ENCODE peak calls at places on chromosomes 12 and 14, in ten cellular contexts. H is GM23338, X is hepatocyte, M is H9, G is GM12865, K is AG10803, B is DND-41, C is pancreas, S is brain microvascular endothelial cell, E is foreskin fibroblast. L is an unnamed sample.

GRCh38 chr12:88432536-88433462 is 147.5 kb downstream of the KITLG start:
- DNase-seq in H (no peak), X (no peak), M (no peak), G (no peak), K (peak; percentile 62), B (no peak), C (no peak), S (no peak), E (peak; percentile 71), L (no peak)

GRCh38 chr12:28240853-28241252 is 50.6 kb downstream of the CCDC91 start:
- DNase-seq in H (no peak), X (no peak), M (no peak), G (no peak), K (no peak), B (no peak), C (no peak), S (no peak), E (no peak), L (no peak)

GRCh38 chr12:51434305-51434704 is 9.7 kb downstream of the SLC4A8 start:
- DNase-seq in H (no peak), X (no peak), M (no peak), G (no peak), K (no peak), B (no peak), C (no peak), S (no peak), E (no peak), L (no peak)

GRCh38 chr14:42224053-42224888 is 617.6 kb downstream of the LRFN5 start:
- DNase-seq in H (peak; percentile 89), X (peak; percentile 80), M (peak; percentile 61), G (peak; percentile 47), K (peak; percentile 54), B (peak; percentile 44), C (peak; percentile 63), S (peak; percentile 56), E (peak; percentile 68), L (no peak)

GRCh38 chr14:87940382-87940781 is 52.6 kb downstream of the GALC start:
- DNase-seq in H (no peak), X (no peak), M (no peak), G (peak; percentile 64), K (no peak), B (no peak), C (no peak), S (no peak), E (no peak), L (no peak)

GRCh38 chr12:123532021-123532420 is 1.5 kb downstream of the RILPL1 start:
- DNase-seq in H (no peak), X (no peak), M (no peak), G (peak; percentile 55), K (peak; percentile 27), B (peak; percentile 54), C (no peak), S (no peak), E (peak; percentile 10), L (no peak)

GRCh38 chr14:104894331-104895206 is 29.5 kb downstream of the CEP170B start:
- DNase-seq in H (no peak), X (peak; percentile 4), M (no peak), G (peak; percentile 0), K (no peak), B (no peak), C (peak; percentile 38), S (no peak), E (no peak), L (no peak)

GRCh38 chr12:89707992-89708792 is 446 bp downstream of the ATP2B1 start:
- DNase-seq in H (peak; percentile 54), X (peak; percentile 59), M (peak; percentile 46), G (peak; percentile 56), K (no peak), B (peak; percentile 47), C (peak; percentile 49), S (peak; percentile 14), E (no peak), L (no peak)

GRCh38 chr14:28773917-28774691 is 7.5 kb downstream of the FOXG1 start:
- DNase-seq in H (peak; percentile 94), X (peak; percentile 37), M (peak; percentile 90), G (peak; percentile 55), K (peak; percentile 40), B (no peak), C (no peak), S (no peak), E (peak; percentile 59), L (no peak)

GRCh38 chr12:94531196-94531720 is 71.6 kb upstream of the CEP83 start:
- DNase-seq in H (no peak), X (no peak), M (no peak), G (no peak), K (no peak), B (no peak), C (no peak), S (no peak), E (no peak), L (no peak)

GRCh38 chr12:105733579-105733978 is 403.1 kb downstream of the C12orf75 start:
- DNase-seq in H (no peak), X (no peak), M (no peak), G (no peak), K (no peak), B (no peak), C (no peak), S (no peak), E (no peak), L (no peak)

GRCh38 chr12:120978296-120979219 is at the start of gene HNF1A:
- DNase-seq in H (peak; percentile 16), X (peak; percentile 81), M (no peak), G (no peak), K (no peak), B (no peak), C (peak; percentile 70), S (no peak), E (no peak), L (no peak)

GRCh38 chr12:31961137-31961536 is 1.9 kb downstream of the RESF1 start:
- DNase-seq in H (no peak), X (no peak), M (no peak), G (no peak), K (no peak), B (peak; percentile 25), C (no peak), S (no peak), E (no peak), L (no peak)

GRCh38 chr12:6632026-6632978 is 3.5 kb downstream of the LPAR5 start:
- DNase-seq in H (no peak), X (peak; percentile 49), M (no peak), G (peak; percentile 92), K (no peak), B (peak; percentile 80), C (no peak), S (no peak), E (no peak), L (no peak)

GRCh38 chr12:52870361-52871290 is 21.8 kb upstream of the KRT78 start:
- DNase-seq in H (peak; percentile 85), X (peak; percentile 74), M (peak; percentile 88), G (peak; percentile 54), K (no peak), B (peak; percentile 63), C (peak; percentile 60), S (peak; percentile 34), E (no peak), L (no peak)
- TF ChIP-seq CTCF in H (peak; percentile 87), X (peak; percentile 65), M (peak; percentile 97), G (peak; percentile 78), K (peak; percentile 67), B (peak; percentile 84), C (peak; percentile 59), S (peak; percentile 89), E (peak; percentile 59), L (peak; percentile 56)

GRCh38 chr12:131836193-131836592 is 8.0 kb downstream of the MMP17 start:
- DNase-seq in H (no peak), X (peak; percentile 18), M (no peak), G (no peak), K (no peak), B (peak; percentile 21), C (no peak), S (no peak), E (no peak), L (no peak)
- TF ChIP-seq CTCF in H (peak; percentile 16), X (peak; percentile 58), M (no peak), G (peak; percentile 28), K (peak; percentile 50), B (peak; percentile 52), C (no peak), S (peak; percentile 59), E (peak; percentile 46), L (peak; percentile 13)

DNA sequence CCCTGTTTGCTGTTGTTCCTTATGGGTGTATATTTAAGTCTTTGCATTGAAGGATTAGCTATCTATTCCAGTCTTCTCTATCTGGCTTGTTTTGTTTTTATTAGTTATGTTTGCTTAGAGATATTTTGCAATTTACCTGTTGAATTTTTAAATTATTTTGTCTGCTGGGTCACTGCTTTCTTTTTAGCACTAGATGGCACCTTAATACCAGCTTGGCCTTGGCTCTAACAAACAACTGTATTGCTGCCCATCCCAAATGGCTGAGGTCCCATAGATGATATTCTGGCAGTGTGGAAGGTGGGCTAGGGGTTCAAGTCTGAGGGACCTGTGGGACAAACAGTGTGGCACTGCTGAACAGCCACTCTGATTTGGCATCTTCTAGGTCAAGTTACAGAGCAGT is 144.0 kb upstream of the FBXO33 start:
- DNase-seq in H (peak; percentile 44), X (no peak), M (peak; percentile 25), G (no peak), K (no peak), B (no peak), C (no peak), S (no peak), E (no peak), L (no peak)
- TF ChIP-seq CTCF in H (peak; percentile 57), X (no peak), M (peak; percentile 60), G (no peak), K (no peak), B (peak; percentile 36), C (no peak), S (no peak), E (no peak), L (no peak)

DNA sequence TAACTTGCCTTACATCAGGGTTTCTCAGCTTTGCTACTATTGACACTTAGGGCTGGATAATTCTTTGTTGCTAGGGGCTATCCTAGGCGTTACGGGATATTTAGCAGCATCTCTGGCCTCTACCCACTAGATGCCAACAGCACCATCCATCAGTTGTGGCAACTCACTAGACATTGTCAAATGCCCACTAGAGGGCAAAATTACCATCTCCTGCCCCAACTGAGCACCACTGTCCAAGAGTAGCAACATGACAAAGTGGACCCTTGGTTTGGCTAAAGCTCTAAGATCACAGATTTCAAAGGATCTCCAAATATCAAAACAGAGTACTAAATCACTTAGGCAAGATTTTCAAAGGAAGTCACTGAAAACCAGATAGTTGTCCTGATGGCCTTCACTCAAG is 251.7 kb upstream of the TBX3 start:
- DNase-seq in H (peak; percentile 16), X (no peak), M (no peak), G (peak; percentile 6), K (no peak), B (no peak), C (no peak), S (no peak), E (no peak), L (no peak)
- TF ChIP-seq CTCF in H (peak; percentile 33), X (no peak), M (peak; percentile 41), G (peak; percentile 11), K (peak; percentile 8), B (peak; percentile 16), C (no peak), S (peak; percentile 36), E (peak; percentile 7), L (peak; percentile 21)

DNA sequence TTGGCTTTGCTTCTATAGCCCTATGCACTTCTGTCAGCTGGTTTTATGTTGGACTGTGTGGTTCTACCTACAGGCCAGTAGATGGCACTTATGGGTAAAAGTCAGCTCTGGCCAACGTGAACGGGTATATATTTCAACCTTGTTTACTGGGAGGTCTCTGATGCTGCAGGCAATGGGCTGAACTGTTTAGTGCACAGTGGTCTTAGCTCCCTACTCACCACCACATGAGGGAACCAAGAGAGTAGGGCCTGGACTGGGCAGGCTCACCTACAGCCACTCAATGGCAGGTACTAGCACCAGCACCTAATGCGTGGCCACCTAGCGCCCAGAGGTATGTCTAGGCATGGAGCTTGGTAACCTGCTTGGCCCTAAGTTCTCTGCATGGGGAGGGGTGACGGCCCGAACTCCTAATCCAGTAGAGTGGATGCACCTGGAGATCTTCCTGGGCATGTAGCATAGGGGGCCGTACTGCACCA is 481.8 kb downstream of the TMEM117 start:
- DNase-seq in H (peak; percentile 76), X (peak; percentile 43), M (peak; percentile 64), G (peak; percentile 66), K (peak; percentile 38), B (no peak), C (no peak), S (peak; percentile 3), E (peak; percentile 10), L (no peak)
- TF ChIP-seq CTCF in H (peak; percentile 69), X (peak; percentile 53), M (peak; percentile 72), G (peak; percentile 61), K (peak; percentile 63), B (peak; percentile 64), C (no peak), S (peak; percentile 68), E (peak; percentile 51), L (peak; percentile 69)